ENCODE peak calls at places on chromosome 22, in ten cellular contexts. One of them, this sample, is unnamed.

GRCh38 chr22:18070556-18071306 is 7.1 kb upstream of the PEX26 start:
- DNase-seq in GM23338: peak; percentile 24
- DNase-seq in Peyer's patch: no peak
- DNase-seq in IMR-90: no peak
- DNase-seq in WERI-Rb-1: no peak
- DNase-seq in uterus: no peak
- DNase-seq in body of pancreas: no peak
- DNase-seq in AG04450: no peak
- DNase-seq in adrenal gland: no peak
- DNase-seq in SK-N-SH: no peak
- DNase-seq in this sample: no peak

GRCh38 chr22:37079158-37079557 is 27.6 kb downstream of the KCTD17 start:
- DNase-seq in WERI-Rb-1: no peak
- DNase-seq in IMR-90: no peak
- DNase-seq in SK-N-SH: no peak
- DNase-seq in GM23338: no peak
- DNase-seq in uterus: no peak
- DNase-seq in Peyer's patch: no peak
- DNase-seq in body of pancreas: no peak
- DNase-seq in adrenal gland: no peak
- DNase-seq in AG04450: no peak
- DNase-seq in this sample: no peak

GRCh38 chr22:50737728-50738648 is at the start of gene ACR:
- DNase-seq in adrenal gland: no peak
- DNase-seq in SK-N-SH: no peak
- DNase-seq in IMR-90: no peak
- DNase-seq in Peyer's patch: no peak
- DNase-seq in WERI-Rb-1: no peak
- DNase-seq in uterus: no peak
- DNase-seq in GM23338: no peak
- DNase-seq in body of pancreas: no peak
- DNase-seq in AG04450: no peak
- DNase-seq in this sample: no peak

GRCh38 chr22:36175892-36176291 is 15.3 kb upstream of the APOL3 start:
- DNase-seq in body of pancreas: no peak
- DNase-seq in SK-N-SH: no peak
- DNase-seq in Peyer's patch: no peak
- DNase-seq in uterus: no peak
- DNase-seq in GM23338: peak; percentile 32
- DNase-seq in IMR-90: no peak
- DNase-seq in WERI-Rb-1: no peak
- DNase-seq in adrenal gland: no peak
- DNase-seq in AG04450: no peak
- DNase-seq in this sample: no peak

GRCh38 chr22:46251816-46252380 is 1.8 kb upstream of the CDPF1 start:
- DNase-seq in adrenal gland: no peak
- DNase-seq in Peyer's patch: no peak
- DNase-seq in AG04450: no peak
- DNase-seq in uterus: no peak
- DNase-seq in body of pancreas: no peak
- DNase-seq in SK-N-SH: no peak
- DNase-seq in GM23338: no peak
- DNase-seq in IMR-90: no peak
- DNase-seq in WERI-Rb-1: no peak
- DNase-seq in this sample: no peak

GRCh38 chr22:45159652-45160462 is 3.9 kb upstream of the NUP50 start:
- DNase-seq in Peyer's patch: no peak
- DNase-seq in AG04450: no peak
- DNase-seq in IMR-90: peak; percentile 38
- DNase-seq in WERI-Rb-1: peak; percentile 19
- DNase-seq in GM23338: peak; percentile 54
- DNase-seq in adrenal gland: peak; percentile 43
- DNase-seq in uterus: no peak
- DNase-seq in SK-N-SH: no peak
- DNase-seq in body of pancreas: peak; percentile 38
- DNase-seq in this sample: no peak

GRCh38 chr22:48517039-48518030 is 1310.3 kb downstream of the BRD1 start:
- DNase-seq in body of pancreas: peak; percentile 19
- DNase-seq in AG04450: no peak
- DNase-seq in SK-N-SH: no peak
- DNase-seq in adrenal gland: no peak
- DNase-seq in WERI-Rb-1: peak; percentile 45
- DNase-seq in IMR-90: no peak
- DNase-seq in GM23338: no peak
- DNase-seq in uterus: no peak
- DNase-seq in Peyer's patch: no peak
- DNase-seq in this sample: no peak

GRCh38 chr22:33539902-33540751 is 380.1 kb downstream of the LARGE1 start:
- DNase-seq in SK-N-SH: no peak
- DNase-seq in body of pancreas: peak; percentile 73
- DNase-seq in uterus: peak; percentile 60
- DNase-seq in WERI-Rb-1: no peak
- DNase-seq in Peyer's patch: no peak
- DNase-seq in AG04450: no peak
- DNase-seq in IMR-90: peak; percentile 5
- DNase-seq in adrenal gland: peak; percentile 88
- DNase-seq in GM23338: no peak
- DNase-seq in this sample: peak; percentile 9

GRCh38 chr22:37231406-37232139 is 12.5 kb downstream of the RAC2 start:
- DNase-seq in AG04450: no peak
- DNase-seq in WERI-Rb-1: no peak
- DNase-seq in SK-N-SH: peak; percentile 12
- DNase-seq in IMR-90: no peak
- DNase-seq in body of pancreas: no peak
- DNase-seq in uterus: no peak
- DNase-seq in Peyer's patch: no peak
- DNase-seq in adrenal gland: no peak
- DNase-seq in GM23338: no peak
- DNase-seq in this sample: no peak

GRCh38 chr22:48320048-48320655 is 1507.5 kb downstream of the BRD1 start:
- DNase-seq in adrenal gland: no peak
- DNase-seq in Peyer's patch: no peak
- DNase-seq in SK-N-SH: no peak
- DNase-seq in GM23338: no peak
- DNase-seq in AG04450: no peak
- DNase-seq in IMR-90: no peak
- DNase-seq in WERI-Rb-1: no peak
- DNase-seq in body of pancreas: no peak
- DNase-seq in uterus: no peak
- DNase-seq in this sample: no peak

GRCh38 chr22:31210830-31211503 is 1.1 kb upstream of the LIMK2 start:
- DNase-seq in adrenal gland: peak; percentile 61
- DNase-seq in body of pancreas: no peak
- DNase-seq in GM23338: no peak
- DNase-seq in AG04450: no peak
- DNase-seq in SK-N-SH: no peak
- DNase-seq in WERI-Rb-1: peak; percentile 65
- DNase-seq in Peyer's patch: peak; percentile 41
- DNase-seq in IMR-90: no peak
- DNase-seq in uterus: no peak
- DNase-seq in this sample: no peak

GRCh38 chr22:41906822-41907221 is 8.1 kb downstream of the SHISA8 start:
- DNase-seq in uterus: no peak
- DNase-seq in body of pancreas: no peak
- DNase-seq in GM23338: no peak
- DNase-seq in AG04450: no peak
- DNase-seq in Peyer's patch: no peak
- DNase-seq in SK-N-SH: no peak
- DNase-seq in IMR-90: no peak
- DNase-seq in adrenal gland: no peak
- DNase-seq in WERI-Rb-1: no peak
- DNase-seq in this sample: no peak

GRCh38 chr22:41909290-41910049 is 5.4 kb downstream of the SHISA8 start:
- DNase-seq in Peyer's patch: peak; percentile 49
- DNase-seq in IMR-90: no peak
- DNase-seq in SK-N-SH: no peak
- DNase-seq in body of pancreas: no peak
- DNase-seq in GM23338: peak; percentile 66
- DNase-seq in uterus: no peak
- DNase-seq in adrenal gland: no peak
- DNase-seq in WERI-Rb-1: no peak
- DNase-seq in AG04450: no peak
- DNase-seq in this sample: no peak

GRCh38 chr22:41910050-41910598 is 4.8 kb downstream of the SHISA8 start:
- DNase-seq in IMR-90: no peak
- DNase-seq in AG04450: no peak
- DNase-seq in GM23338: peak; percentile 79
- DNase-seq in body of pancreas: peak; percentile 47
- DNase-seq in adrenal gland: no peak
- DNase-seq in uterus: no peak
- DNase-seq in SK-N-SH: peak; percentile 73
- DNase-seq in WERI-Rb-1: no peak
- DNase-seq in Peyer's patch: no peak
- DNase-seq in this sample: no peak

GRCh38 chr22:41907436-41908401 is 7.2 kb downstream of the SHISA8 start:
- DNase-seq in uterus: no peak
- DNase-seq in body of pancreas: no peak
- DNase-seq in IMR-90: peak; percentile 13
- DNase-seq in SK-N-SH: no peak
- DNase-seq in WERI-Rb-1: no peak
- DNase-seq in AG04450: no peak
- DNase-seq in adrenal gland: no peak
- DNase-seq in Peyer's patch: no peak
- DNase-seq in GM23338: peak; percentile 7
- DNase-seq in this sample: no peak

DNA sequence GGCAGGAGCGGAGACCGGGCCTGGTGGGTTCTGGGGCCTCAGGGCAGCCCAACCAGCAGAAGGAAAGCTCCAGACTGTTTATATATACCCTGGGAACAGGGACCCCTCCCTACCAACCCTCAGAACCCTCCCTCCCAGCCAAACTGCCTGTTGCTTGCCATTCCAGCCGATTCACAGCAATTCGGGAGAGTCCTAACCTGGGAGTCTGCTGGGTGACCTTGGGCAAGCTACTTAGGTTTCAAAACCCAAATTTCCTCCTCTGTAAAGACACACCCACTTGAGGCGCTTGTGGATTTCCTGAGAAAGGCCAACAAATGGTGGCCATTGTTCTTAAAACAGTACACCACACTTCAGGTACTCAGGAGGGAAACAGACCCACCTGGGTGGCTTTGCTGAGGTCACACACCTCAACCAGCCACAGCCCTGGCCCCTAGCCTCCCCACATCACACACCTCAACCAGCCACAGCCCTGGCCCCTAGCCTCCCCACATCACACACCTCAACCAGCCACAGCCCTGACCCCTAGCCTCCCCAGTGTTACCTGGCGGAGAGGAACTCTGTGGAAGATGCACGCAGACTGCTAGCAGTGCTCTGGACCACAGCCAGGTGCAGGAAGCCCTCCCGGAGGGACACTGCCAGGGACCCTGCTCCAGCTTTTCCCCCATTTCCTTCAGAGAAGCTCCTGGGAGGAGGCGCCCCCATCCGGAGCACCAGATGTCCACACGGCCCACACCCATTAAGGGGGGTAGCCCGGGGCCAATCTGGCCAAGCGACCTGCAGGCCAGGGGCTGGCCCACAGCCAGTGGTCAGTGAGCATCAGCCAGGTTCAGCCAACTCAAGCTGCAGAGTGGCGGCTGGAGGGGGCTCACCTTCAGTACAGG is 6.2 kb downstream of the SHISA8 start:
- DNase-seq in body of pancreas: no peak
- DNase-seq in SK-N-SH: peak; percentile 71
- DNase-seq in Peyer's patch: peak; percentile 52
- DNase-seq in adrenal gland: no peak
- DNase-seq in AG04450: no peak
- DNase-seq in WERI-Rb-1: peak; percentile 71
- DNase-seq in uterus: no peak
- DNase-seq in GM23338: peak; percentile 52
- DNase-seq in IMR-90: no peak
- DNase-seq in this sample: no peak
- H3K4me3 ChIP-seq in body of pancreas: no peak overlapping the region
- H3K4me3 ChIP-seq in SK-N-SH: no peak overlapping the region
- H3K4me3 ChIP-seq in Peyer's patch: no peak overlapping the region
- H3K4me3 ChIP-seq in adrenal gland: no peak overlapping the region
- H3K4me3 ChIP-seq in AG04450: no peak overlapping the region
- H3K4me3 ChIP-seq in WERI-Rb-1: no peak overlapping the region
- H3K4me3 ChIP-seq in uterus: no peak overlapping the region
- H3K4me3 ChIP-seq in GM23338: no peak overlapping the region
- H3K4me3 ChIP-seq in IMR-90: no peak overlapping the region
- H3K4me3 ChIP-seq in this sample: no peak overlapping the region

DNA sequence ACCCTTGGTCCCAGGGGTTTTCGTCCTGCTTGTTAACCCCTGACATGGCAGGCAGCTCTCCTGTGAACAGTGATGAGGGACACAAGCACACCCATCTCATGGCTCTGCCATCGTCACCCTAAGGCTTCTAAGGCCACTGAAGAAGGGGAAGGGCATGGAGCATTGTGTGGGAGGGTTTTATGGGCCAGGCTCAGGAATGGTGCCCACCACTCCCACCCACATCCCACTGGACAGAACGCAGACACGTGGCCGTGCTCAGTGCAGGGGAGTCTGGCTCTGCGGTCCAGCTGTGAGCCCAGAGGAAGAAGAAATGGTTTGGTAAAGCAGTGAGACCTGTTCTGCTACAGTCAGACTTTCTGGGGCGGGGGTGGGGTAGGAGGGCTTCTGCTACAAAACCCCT is 130.0 kb downstream of the CACNA1I start:
- DNase-seq in IMR-90: no peak
- DNase-seq in AG04450: no peak
- DNase-seq in SK-N-SH: no peak
- DNase-seq in uterus: no peak
- DNase-seq in GM23338: no peak
- DNase-seq in adrenal gland: no peak
- DNase-seq in WERI-Rb-1: no peak
- DNase-seq in Peyer's patch: no peak
- DNase-seq in body of pancreas: no peak
- DNase-seq in this sample: no peak
- H3K27ac ChIP-seq in IMR-90: no peak overlapping the region
- H3K27ac ChIP-seq in AG04450: no peak overlapping the region
- H3K27ac ChIP-seq in SK-N-SH: no peak overlapping the region
- H3K27ac ChIP-seq in uterus: no peak overlapping the region
- H3K27ac ChIP-seq in GM23338: no peak overlapping the region
- H3K27ac ChIP-seq in adrenal gland: no peak overlapping the region
- H3K27ac ChIP-seq in WERI-Rb-1: no peak overlapping the region
- H3K27ac ChIP-seq in Peyer's patch: no peak overlapping the region
- H3K27ac ChIP-seq in body of pancreas: no peak overlapping the region
- H3K27ac ChIP-seq in this sample: no peak overlapping the region

GRCh38 chr22:20026204-20026908 is 5.4 kb downstream of the TANGO2 start:
- DNase-seq in WERI-Rb-1: no peak
- DNase-seq in uterus: no peak
- DNase-seq in adrenal gland: no peak
- DNase-seq in AG04450: no peak
- DNase-seq in IMR-90: no peak
- DNase-seq in SK-N-SH: no peak
- DNase-seq in body of pancreas: no peak
- DNase-seq in Peyer's patch: no peak
- DNase-seq in GM23338: no peak
- DNase-seq in this sample: no peak
- H3K4me3 ChIP-seq in WERI-Rb-1: no peak overlapping the region
- H3K4me3 ChIP-seq in uterus: no peak overlapping the region
- H3K4me3 ChIP-seq in adrenal gland: no peak overlapping the region
- H3K4me3 ChIP-seq in AG04450: no peak overlapping the region
- H3K4me3 ChIP-seq in IMR-90: no peak overlapping the region
- H3K4me3 ChIP-seq in SK-N-SH: no peak overlapping the region
- H3K4me3 ChIP-seq in body of pancreas: no peak overlapping the region
- H3K4me3 ChIP-seq in Peyer's patch: no peak overlapping the region
- H3K4me3 ChIP-seq in GM23338: no peak overlapping the region
- H3K4me3 ChIP-seq in this sample: no peak overlapping the region

DNA sequence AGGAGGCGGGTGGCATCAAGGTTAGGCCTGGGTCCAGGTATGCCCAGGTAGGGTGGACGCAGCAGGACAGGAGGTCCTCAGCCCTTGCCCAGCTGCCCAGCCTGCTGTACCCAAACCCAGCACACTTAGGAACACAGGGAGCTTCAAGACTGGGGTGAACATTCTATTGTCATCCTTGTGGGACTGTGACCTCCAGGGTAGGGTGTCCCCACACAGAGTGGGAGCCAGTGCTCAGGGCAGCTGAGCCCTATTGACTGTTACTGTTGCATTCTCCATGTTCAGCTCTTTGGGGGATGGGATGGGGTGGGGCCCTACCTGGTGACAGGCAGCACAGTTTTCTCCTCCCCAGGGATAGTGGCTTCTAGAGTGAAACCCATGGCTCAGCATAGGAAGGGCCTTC is 106.0 kb downstream of the BCR start:
- DNase-seq in GM23338: no peak
- DNase-seq in WERI-Rb-1: no peak
- DNase-seq in Peyer's patch: no peak
- DNase-seq in uterus: no peak
- DNase-seq in AG04450: no peak
- DNase-seq in body of pancreas: no peak
- DNase-seq in adrenal gland: no peak
- DNase-seq in IMR-90: no peak
- DNase-seq in SK-N-SH: no peak
- DNase-seq in this sample: no peak
- H3K27ac ChIP-seq in GM23338: no peak overlapping the region
- H3K27ac ChIP-seq in WERI-Rb-1: no peak overlapping the region
- H3K27ac ChIP-seq in Peyer's patch: no peak overlapping the region
- H3K27ac ChIP-seq in uterus: no peak overlapping the region
- H3K27ac ChIP-seq in AG04450: no peak overlapping the region
- H3K27ac ChIP-seq in body of pancreas: no peak overlapping the region
- H3K27ac ChIP-seq in adrenal gland: no peak overlapping the region
- H3K27ac ChIP-seq in IMR-90: no peak overlapping the region
- H3K27ac ChIP-seq in SK-N-SH: no peak overlapping the region
- H3K27ac ChIP-seq in this sample: no peak overlapping the region

This sample was measured in thoracic aorta.